ENCODE peak calls at places on chromosomes 2 and 18, in nine cellular contexts. P is naive B cell; K is astrocyte of the cerebellum; B is tibial artery; X is brain microvascular endothelial cell; H is T-helper 1 cell; L is effector CD8-positive, alpha-beta T cell; Z is NCI-H345; Y is stimulated activated CD8-positive, alpha-beta memory T cell treated with anti-CD3 and anti-CD28 coated beads, Interleukin-15, amount 100 ng/mL, for 24 hours. U is an unnamed sample.

GRCh38 chr2:231102772-231103171 is 22.1 kb downstream of the HTR2B start:
- DNase-seq in B (no peak), L (no peak), P (no peak), K (no peak), X (no peak), Y (no peak), H (no peak), Z (no peak), U (no peak)

GRCh38 chr18:41745166-41746049 is 209.6 kb upstream of the PIK3C3 start:
- DNase-seq in Y (no peak), B (no peak), K (peak; percentile 12), H (no peak), X (peak; percentile 41), P (no peak), Z (peak; percentile 71), L (no peak), U (peak; percentile 14)

GRCh38 chr2:224036731-224037376 is 2.2 kb downstream of the SERPINE2 start:
- DNase-seq in P (no peak), Y (no peak), K (no peak), H (no peak), B (no peak), X (no peak), Z (no peak), L (no peak), U (no peak)

GRCh38 chr18:70469916-70470315 is 181.1 kb downstream of the SOCS6 start:
- DNase-seq in Y (no peak), B (no peak), L (no peak), P (no peak), H (no peak), K (peak; percentile 37), X (no peak), Z (peak; percentile 14), U (no peak)

GRCh38 chr2:10225291-10226031 is 77.2 kb upstream of the HPCAL1 start:
- DNase-seq in B (peak; percentile 45), X (no peak), Y (no peak), P (no peak), K (no peak), Z (no peak), L (no peak), H (no peak), U (no peak)

GRCh38 chr2:168514692-168515091 is 58.6 kb downstream of the CERS6 start:
- DNase-seq in H (no peak), K (no peak), L (no peak), B (no peak), X (no peak), P (no peak), Y (no peak), Z (no peak), U (no peak)

GRCh38 chr2:168427451-168427850 is 28.6 kb upstream of the CERS6 start:
- DNase-seq in H (no peak), P (no peak), X (peak; percentile 95), Z (no peak), K (peak; percentile 93), B (no peak), L (no peak), Y (no peak), U (no peak)

GRCh38 chr2:132729572-132729971 is 59.6 kb upstream of the LYPD1 start:
- DNase-seq in Z (no peak), B (no peak), L (no peak), X (no peak), P (no peak), K (no peak), Y (no peak), H (no peak), U (no peak)

GRCh38 chr2:96088340-96089335 is 27.7 kb downstream of the ADRA2B start:
- DNase-seq in Y (no peak), K (no peak), Z (no peak), B (no peak), L (no peak), X (no peak), P (no peak), H (no peak), U (no peak)

GRCh38 chr18:32300914-32301313 is 111.1 kb downstream of the MEP1B start:
- DNase-seq in P (no peak), H (no peak), Y (no peak), K (no peak), B (no peak), X (no peak), L (no peak), Z (no peak), U (no peak)

GRCh38 chr2:26978061-26978596 is 7.7 kb downstream of the MAPRE3 start:
- DNase-seq in H (no peak), Z (peak; percentile 79), B (no peak), Y (no peak), K (no peak), P (no peak), L (no peak), X (no peak), U (peak; percentile 36)

GRCh38 chr2:26088038-26088643 is 54.3 kb downstream of the RAB10 start:
- DNase-seq in P (peak; percentile 5), H (no peak), K (peak; percentile 12), X (peak; percentile 27), L (no peak), Z (peak; percentile 24), B (no peak), Y (no peak), U (no peak)

GRCh38 chr2:8659092-8659734 is 22.6 kb upstream of the ID2 start:
- DNase-seq in L (no peak), Z (peak; percentile 40), X (no peak), P (no peak), B (no peak), K (no peak), Y (no peak), H (no peak), U (no peak)

GRCh38 chr2:109435866-109436634 is 177.7 kb downstream of the SEPTIN10 start:
- DNase-seq in X (peak; percentile 48), Y (no peak), Z (no peak), H (no peak), L (no peak), K (no peak), P (no peak), B (peak; percentile 97), U (no peak)

GRCh38 chr2:190477563-190478454 is 56.7 kb downstream of the NEMP2 start:
- DNase-seq in B (no peak), H (no peak), Y (no peak), K (no peak), X (no peak), L (no peak), Z (peak; percentile 71), P (no peak), U (peak; percentile 48)

GRCh38 chr2:165745916-165746315 is 48.1 kb downstream of the GALNT3 start:
- DNase-seq in P (no peak), Y (no peak), L (no peak), H (no peak), B (no peak), X (no peak), K (peak; percentile 92), Z (no peak), U (no peak)

GRCh38 chr2:108536133-108536780 is 2.0 kb downstream of the LIMS1 start:
- DNase-seq in K (no peak), P (no peak), X (peak; percentile 56), L (no peak), Y (no peak), Z (no peak), H (no peak), B (no peak), U (no peak)

GRCh38 chr18:42030586-42031182 is 75.7 kb downstream of the PIK3C3 start:
- DNase-seq in P (no peak), L (no peak), Y (no peak), K (no peak), Z (no peak), X (peak; percentile 29), H (no peak), B (no peak), U (no peak)

GRCh38 chr2:3097804-3098203 is 279.8 kb downstream of the EIPR1 start:
- DNase-seq in P (no peak), K (no peak), B (peak; percentile 47), X (no peak), Y (no peak), H (no peak), L (no peak), Z (no peak), U (no peak)

GRCh38 chr2:178142274-178143065 is 30.2 kb downstream of the RBM45 start:
- DNase-seq in B (no peak), K (no peak), Z (no peak), Y (no peak), L (no peak), X (no peak), P (no peak), H (no peak), U (peak; percentile 2)

GRCh38 chr2:156322103-156322671 is 10.3 kb downstream of the NR4A2 start:
- DNase-seq in L (no peak), P (peak; percentile 32), Z (no peak), B (no peak), Y (no peak), X (no peak), H (no peak), K (no peak), U (no peak)

GRCh38 chr2:42095923-42096408 is 48.1 kb downstream of the PKDCC start:
- DNase-seq in B (peak; percentile 78), H (peak; percentile 59), Z (peak; percentile 68), X (peak; percentile 80), L (peak; percentile 67), Y (peak; percentile 47), K (peak; percentile 75), P (peak; percentile 62), U (peak; percentile 17)

GRCh38 chr18:21391074-21391673 is 149.1 kb downstream of the GREB1L start:
- DNase-seq in X (peak; percentile 50), H (no peak), L (no peak), B (no peak), K (no peak), P (no peak), Y (no peak), Z (peak; percentile 94), U (no peak)

GRCh38 chr18:30658306-30658705 is 384.2 kb downstream of the DSC3 start:
- DNase-seq in X (no peak), K (no peak), Y (no peak), B (no peak), P (no peak), Z (no peak), H (no peak), L (no peak), U (no peak)

GRCh38 chr18:72541871-72542690 is 2.1 kb downstream of the CBLN2 start:
- DNase-seq in P (no peak), L (no peak), Y (no peak), H (no peak), B (no peak), K (no peak), Z (peak; percentile 74), X (no peak), U (no peak)

GRCh38 chr2:218375212-218375611 is 6.9 kb upstream of the SLC11A1 start:
- DNase-seq in X (no peak), H (no peak), Z (no peak), B (no peak), L (no peak), K (no peak), Y (no peak), P (no peak), U (no peak)

GRCh38 chr18:1958798-1959197 is 612.5 kb downstream of the METTL4 start:
- DNase-seq in L (no peak), X (no peak), K (no peak), Z (no peak), P (no peak), B (no peak), Y (no peak), H (no peak), U (no peak)

GRCh38 chr2:126658910-126659613 is 3.1 kb downstream of the GYPC start:
- DNase-seq in P (peak; percentile 62), H (peak; percentile 24), Y (no peak), X (peak; percentile 56), K (no peak), B (peak; percentile 87), L (peak; percentile 10), Z (no peak), U (no peak)

GRCh38 chr2:196486145-196486544 is 153.4 kb upstream of the CCDC150 start:
- DNase-seq in P (no peak), X (peak; percentile 29), Y (no peak), H (no peak), L (no peak), K (peak; percentile 20), B (no peak), Z (peak; percentile 5), U (no peak)

GRCh38 chr2:200336980-200337615 is 30.6 kb downstream of the SPATS2L start:
- DNase-seq in X (no peak), Z (no peak), B (no peak), K (peak; percentile 54), H (no peak), P (no peak), L (no peak), Y (no peak), U (no peak)

GRCh38 chr2:105431367-105432088 is 32.7 kb upstream of the FHL2 start:
- DNase-seq in K (no peak), L (no peak), B (no peak), X (no peak), P (no peak), Z (no peak), H (no peak), Y (no peak), U (no peak)

U was measured in NCI-H524 treated with DMSO at 0.1 percent for 48 hours.